ENCODE peak calls at places on chromosomes 2 and 18, in five cellular contexts. S, P, I, Y and A are unnamed samples.

GRCh38 chr2:189559579-189560272 is 20.9 kb downstream of the SLC40A1 start:
- DNase-seq in S (no peak), P (no peak), I (no peak), Y (no peak), A (no peak)

GRCh38 chr18:8427339-8427738 is 181.9 kb upstream of the RAB12 start:
- DNase-seq in S (no peak), P (no peak), I (no peak), Y (no peak), A (no peak)

GRCh38 chr2:111119004-111119846 is 1.5 kb upstream of the BCL2L11 start:
- DNase-seq in S (no peak), P (no peak), I (no peak), Y (no peak), A (no peak)

GRCh38 chr2:167451496-167452289 is 563.4 kb downstream of the XIRP2 start:
- DNase-seq in S (no peak), P (no peak), I (no peak), Y (no peak), A (no peak)

GRCh38 chr2:26985807-26986206 is 15.4 kb downstream of the MAPRE3 start:
- DNase-seq in S (no peak), P (no peak), I (no peak), Y (no peak), A (no peak)

GRCh38 chr2:218478544-218478943 is 59.6 kb downstream of the VIL1 start:
- DNase-seq in S (no peak), P (no peak), I (no peak), Y (no peak), A (no peak)

GRCh38 chr2:187552381-187552780 is 1.9 kb downstream of the TFPI start:
- DNase-seq in S (no peak), P (no peak), I (no peak), Y (no peak), A (no peak)

GRCh38 chr2:37566517-37566961 is 104.9 kb downstream of the CDC42EP3 start:
- DNase-seq in S (no peak), P (no peak), I (no peak), Y (no peak), A (no peak)

GRCh38 chr18:59725177-59725576 is 28.0 kb upstream of the CCBE1 start:
- DNase-seq in S (no peak), P (no peak), I (no peak), Y (no peak), A (no peak)

GRCh38 chr2:171172980-171173542 is 12.4 kb upstream of the TLK1 start:
- DNase-seq in S (no peak), P (no peak), I (no peak), Y (no peak), A (no peak)

GRCh38 chr2:28134262-28134812 is 243.8 kb downstream of the BABAM2 start:
- DNase-seq in S (peak; percentile 41), P (no peak), I (no peak), Y (no peak), A (no peak)

GRCh38 chr18:34702814-34703213 is 7.3 kb upstream of the DTNA start:
- DNase-seq in S (no peak), P (no peak), I (no peak), Y (no peak), A (no peak)

GRCh38 chr2:236657215-236657614 is 87.6 kb downstream of the ACKR3 start:
- DNase-seq in S (no peak), P (no peak), I (no peak), Y (no peak), A (no peak)

GRCh38 chr2:233210843-233211600 is 40.5 kb upstream of the ATG16L1 start:
- DNase-seq in S (peak; percentile 90), P (no peak), I (no peak), Y (no peak), A (no peak)

GRCh38 chr2:6352906-6353515 is 512.7 kb downstream of the CMPK2 start:
- DNase-seq in S (peak; percentile 77), P (peak; percentile 14), I (no peak), Y (no peak), A (no peak)

GRCh38 chr18:26941608-26942007 is 76.1 kb upstream of the AQP4 start:
- DNase-seq in S (no peak), P (no peak), I (no peak), Y (no peak), A (no peak)

GRCh38 chr18:65206551-65207260 is 544.1 kb upstream of the CDH7 start:
- DNase-seq in S (peak; percentile 38), P (no peak), I (no peak), Y (no peak), A (no peak)

GRCh38 chr2:164495491-164496223 is 125.6 kb downstream of the GRB14 start:
- DNase-seq in S (peak; percentile 28), P (no peak), I (no peak), Y (no peak), A (no peak)

GRCh38 chr2:215747244-215747620 is 266.1 kb downstream of the MREG start:
- DNase-seq in S (no peak), P (no peak), I (no peak), Y (no peak), A (no peak)

GRCh38 chr2:126736133-126736874 is 80.3 kb downstream of the GYPC start:
- DNase-seq in S (no peak), P (no peak), I (no peak), Y (no peak), A (no peak)

GRCh38 chr2:144509548-144510205 is 10.2 kb downstream of the ZEB2 start:
- DNase-seq in S (no peak), P (no peak), I (no peak), Y (no peak), A (no peak)

GRCh38 chr18:9790261-9790660 is 82.2 kb downstream of the RAB31 start:
- DNase-seq in S (no peak), P (no peak), I (no peak), Y (no peak), A (no peak)